ENCODE peak calls at places on chromosomes 12 and 14, in six cellular contexts. One of them, this sample, is unnamed.

GRCh38 chr14:102362084-102362483 is 606 bp downstream of the CINP start:
- DNase-seq in spleen: no peak
- DNase-seq in fibroblast of lung: peak; percentile 54
- DNase-seq in thoracic aorta: no peak
- DNase-seq in H1: no peak
- DNase-seq in ovary: no peak
- DNase-seq in this sample: no peak

GRCh38 chr14:78598046-78598652 is 428.0 kb downstream of the NRXN3 start:
- DNase-seq in spleen: no peak
- DNase-seq in fibroblast of lung: peak; percentile 42
- DNase-seq in thoracic aorta: no peak
- DNase-seq in H1: peak; percentile 53
- DNase-seq in ovary: peak; percentile 16
- DNase-seq in this sample: no peak

GRCh38 chr14:55545779-55546178 is 34.2 kb upstream of the KTN1 start:
- DNase-seq in spleen: no peak
- DNase-seq in fibroblast of lung: no peak
- DNase-seq in thoracic aorta: no peak
- DNase-seq in H1: no peak
- DNase-seq in ovary: no peak
- DNase-seq in this sample: no peak

GRCh38 chr14:93737574-93737973 is 50.7 kb downstream of the PRIMA1 start:
- DNase-seq in spleen: no peak
- DNase-seq in fibroblast of lung: no peak
- DNase-seq in thoracic aorta: no peak
- DNase-seq in H1: no peak
- DNase-seq in ovary: no peak
- DNase-seq in this sample: no peak

GRCh38 chr14:64879635-64880381 is at the start of gene SPTB:
- DNase-seq in spleen: peak; percentile 81
- DNase-seq in fibroblast of lung: no peak
- DNase-seq in thoracic aorta: no peak
- DNase-seq in H1: no peak
- DNase-seq in ovary: no peak
- DNase-seq in this sample: peak; percentile 73

GRCh38 chr12:40870981-40871380 is 178.7 kb downstream of the CNTN1 start:
- DNase-seq in spleen: no peak
- DNase-seq in fibroblast of lung: no peak
- DNase-seq in thoracic aorta: no peak
- DNase-seq in H1: no peak
- DNase-seq in ovary: no peak
- DNase-seq in this sample: no peak

GRCh38 chr12:64010069-64010686 is 165.7 kb downstream of the SRGAP1 start:
- DNase-seq in spleen: no peak
- DNase-seq in fibroblast of lung: peak; percentile 95
- DNase-seq in thoracic aorta: no peak
- DNase-seq in H1: no peak
- DNase-seq in ovary: no peak
- DNase-seq in this sample: no peak

GRCh38 chr12:54328595-54329337 is 3.8 kb downstream of the COPZ1 start:
- DNase-seq in spleen: no peak
- DNase-seq in fibroblast of lung: no peak
- DNase-seq in thoracic aorta: no peak
- DNase-seq in H1: no peak
- DNase-seq in ovary: no peak
- DNase-seq in this sample: no peak

GRCh38 chr12:55658635-55659391 is 22.1 kb downstream of the OR10P1 start:
- DNase-seq in spleen: no peak
- DNase-seq in fibroblast of lung: no peak
- DNase-seq in thoracic aorta: no peak
- DNase-seq in H1: no peak
- DNase-seq in ovary: peak; percentile 35
- DNase-seq in this sample: no peak

GRCh38 chr12:120323772-120324171 is 3.8 kb downstream of the PLA2G1B start:
- DNase-seq in spleen: no peak
- DNase-seq in fibroblast of lung: no peak
- DNase-seq in thoracic aorta: no peak
- DNase-seq in H1: no peak
- DNase-seq in ovary: no peak
- DNase-seq in this sample: no peak

GRCh38 chr12:45247589-45247988 is 31.7 kb downstream of the ANO6 start:
- DNase-seq in spleen: no peak
- DNase-seq in fibroblast of lung: no peak
- DNase-seq in thoracic aorta: no peak
- DNase-seq in H1: no peak
- DNase-seq in ovary: no peak
- DNase-seq in this sample: no peak

GRCh38 chr14:87829543-87829942 is 163.4 kb downstream of the GALC start:
- DNase-seq in spleen: no peak
- DNase-seq in fibroblast of lung: no peak
- DNase-seq in thoracic aorta: no peak
- DNase-seq in H1: no peak
- DNase-seq in ovary: no peak
- DNase-seq in this sample: no peak

GRCh38 chr14:54356172-54356571 is 40.6 kb upstream of the CDKN3 start:
- DNase-seq in spleen: no peak
- DNase-seq in fibroblast of lung: no peak
- DNase-seq in thoracic aorta: no peak
- DNase-seq in H1: no peak
- DNase-seq in ovary: no peak
- DNase-seq in this sample: no peak

GRCh38 chr12:85573635-85574214 is 262.5 kb downstream of the RASSF9 start:
- DNase-seq in spleen: no peak
- DNase-seq in fibroblast of lung: no peak
- DNase-seq in thoracic aorta: no peak
- DNase-seq in H1: no peak
- DNase-seq in ovary: no peak
- DNase-seq in this sample: no peak

GRCh38 chr12:31220061-31220460 is 105.9 kb downstream of the SINHCAF start:
- DNase-seq in spleen: no peak
- DNase-seq in fibroblast of lung: no peak
- DNase-seq in thoracic aorta: no peak
- DNase-seq in H1: no peak
- DNase-seq in ovary: no peak
- DNase-seq in this sample: no peak

GRCh38 chr14:50497351-50497750 is 35.0 kb downstream of the MAP4K5 start:
- DNase-seq in spleen: no peak
- DNase-seq in fibroblast of lung: no peak
- DNase-seq in thoracic aorta: no peak
- DNase-seq in H1: no peak
- DNase-seq in ovary: no peak
- DNase-seq in this sample: no peak

GRCh38 chr12:54082402-54082892 is 28.8 kb downstream of the HOXC4 start:
- DNase-seq in spleen: peak; percentile 83
- DNase-seq in fibroblast of lung: peak; percentile 14
- DNase-seq in thoracic aorta: no peak
- DNase-seq in H1: no peak
- DNase-seq in ovary: peak; percentile 66
- DNase-seq in this sample: no peak

DNA sequence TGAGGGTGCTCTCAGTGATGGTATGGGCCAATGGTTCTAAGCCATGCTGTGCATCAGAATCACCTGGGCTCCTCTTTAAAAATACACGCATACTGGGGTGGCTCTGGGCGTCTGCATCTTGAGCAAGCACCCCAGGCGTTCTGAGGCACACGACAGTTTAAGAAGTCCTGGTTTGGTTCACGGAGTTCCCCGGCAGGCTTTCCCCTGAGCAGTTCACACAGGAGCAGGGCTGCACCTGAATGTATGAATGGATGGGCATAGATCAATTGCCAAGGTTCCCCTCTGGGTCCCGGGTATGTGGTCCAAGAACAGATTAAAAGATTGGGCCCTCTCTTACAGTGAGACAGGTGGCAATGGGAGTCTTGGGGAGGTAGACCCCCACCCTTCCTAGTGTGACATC is 395.3 kb downstream of the DPF3 start:
- DNase-seq in spleen: no peak
- DNase-seq in fibroblast of lung: no peak
- DNase-seq in thoracic aorta: no peak
- DNase-seq in H1: no peak
- DNase-seq in ovary: no peak
- DNase-seq in this sample: no peak
- H3K27ac ChIP-seq in spleen: no peak overlapping the region
- H3K27ac ChIP-seq in fibroblast of lung: no peak overlapping the region
- H3K27ac ChIP-seq in thoracic aorta: no peak overlapping the region
- H3K27ac ChIP-seq in H1: no peak overlapping the region
- H3K27ac ChIP-seq in ovary: no peak overlapping the region
- H3K27ac ChIP-seq in this sample: no peak overlapping the region

DNA sequence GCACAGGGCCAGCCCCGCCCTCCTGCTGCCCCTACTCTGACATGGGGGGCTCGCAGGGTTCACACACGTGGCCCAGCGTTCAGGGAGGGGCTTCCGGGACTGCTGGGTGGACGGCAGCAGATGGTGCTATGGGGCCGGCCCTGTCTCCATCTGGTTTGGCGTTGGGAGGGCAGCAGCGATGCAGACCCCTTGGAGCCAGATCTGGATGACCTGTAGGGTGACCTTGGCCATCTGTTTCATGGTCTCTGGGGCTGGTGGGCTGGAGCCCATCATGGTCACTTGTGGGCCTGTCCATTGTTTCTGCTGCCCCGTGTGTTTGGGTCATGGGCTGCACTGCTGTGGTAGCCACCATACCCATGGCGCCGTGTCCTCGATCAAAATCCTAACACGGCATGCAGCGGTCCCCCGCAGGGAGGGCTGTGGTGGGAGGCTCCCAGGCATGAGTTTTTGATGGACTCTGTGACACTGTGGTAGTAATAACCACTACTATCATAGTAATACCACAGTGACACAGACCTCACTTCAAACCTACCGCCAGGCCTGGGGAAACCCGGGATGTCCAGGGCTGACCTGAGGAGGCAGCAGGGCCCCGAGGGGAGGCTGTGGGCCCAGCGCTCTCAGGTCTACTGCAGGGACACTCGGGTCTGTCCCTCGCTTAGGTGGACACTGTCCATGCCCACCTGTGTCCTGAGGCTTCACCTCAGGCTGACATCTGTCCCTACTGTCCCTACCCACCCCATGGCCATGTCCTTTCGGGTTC is 359.4 kb downstream of the TMEM121 start:
- DNase-seq in spleen: peak; percentile 54
- DNase-seq in fibroblast of lung: no peak
- DNase-seq in thoracic aorta: no peak
- DNase-seq in H1: no peak
- DNase-seq in ovary: peak; percentile 11
- DNase-seq in this sample: peak; percentile 46
- H3K4me1 ChIP-seq in spleen: no peaks in the 10 kb centered on the region
- H3K4me1 ChIP-seq in fibroblast of lung: no peaks in the 10 kb centered on the region
- H3K4me1 ChIP-seq in thoracic aorta: no peaks in the 10 kb centered on the region
- H3K4me1 ChIP-seq in H1: no peaks in the 10 kb centered on the region
- H3K4me1 ChIP-seq in ovary: no peaks in the 10 kb centered on the region
- H3K4me1 ChIP-seq in this sample: no peaks in the 10 kb centered on the region

DNA sequence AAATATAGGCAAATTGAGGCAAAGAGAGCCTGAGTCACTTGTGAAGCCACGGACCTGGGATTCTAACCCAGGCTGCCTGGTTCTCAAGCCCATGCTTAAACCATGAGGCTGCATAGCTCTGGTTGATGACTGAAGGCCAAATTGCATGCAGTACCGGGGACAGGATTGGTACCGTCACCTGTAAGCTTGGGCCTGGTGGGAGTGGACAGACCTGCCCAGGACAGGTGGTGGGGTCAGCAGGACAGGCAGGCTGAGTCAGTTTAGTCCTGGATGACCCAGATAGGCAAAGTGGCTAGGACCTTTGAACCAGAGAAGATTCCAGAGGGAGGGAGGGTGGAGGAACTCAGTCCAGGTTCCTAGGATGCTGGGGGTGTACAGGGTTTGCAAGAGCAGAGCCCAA is 25.8 kb downstream of the RIN3 start:
- DNase-seq in spleen: no peak
- DNase-seq in fibroblast of lung: no peak
- DNase-seq in thoracic aorta: no peak
- DNase-seq in H1: no peak
- DNase-seq in ovary: no peak
- DNase-seq in this sample: no peak
- H3K27ac ChIP-seq in spleen: peak overlapping the region; percentile 79
- H3K27ac ChIP-seq in fibroblast of lung: peak overlapping the region; percentile 92
- H3K27ac ChIP-seq in thoracic aorta: peak overlapping the region; percentile 83
- H3K27ac ChIP-seq in H1: no peak overlapping the region
- H3K27ac ChIP-seq in ovary: peak overlapping the region; percentile 84
- H3K27ac ChIP-seq in this sample: peak overlapping the region; percentile 88

DNA sequence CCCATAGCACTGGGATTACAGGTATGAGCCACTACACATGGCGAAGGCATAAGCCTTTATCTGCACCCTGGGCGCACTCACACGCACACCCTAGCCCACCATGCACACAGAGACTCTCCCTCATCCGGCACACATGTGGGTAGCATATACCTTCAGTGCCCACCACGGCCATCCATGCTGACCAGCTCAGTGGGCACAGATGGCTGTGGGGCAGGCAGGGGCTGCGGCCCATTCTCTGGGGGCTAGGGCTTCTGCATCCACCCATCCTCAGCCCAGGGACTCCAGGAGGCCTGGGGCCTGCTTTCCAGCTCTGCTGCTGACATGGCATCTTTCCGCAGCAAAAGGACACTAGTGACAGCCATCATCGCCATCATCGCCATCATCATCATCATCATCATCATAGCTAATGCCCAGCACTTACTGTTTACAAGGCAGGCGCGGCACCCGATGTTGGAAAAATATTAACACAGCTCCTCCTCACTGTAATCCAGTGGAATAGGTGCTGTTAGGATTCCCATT is 111.2 kb downstream of the NCOR2 start:
- DNase-seq in spleen: no peak
- DNase-seq in fibroblast of lung: no peak
- DNase-seq in thoracic aorta: no peak
- DNase-seq in H1: no peak
- DNase-seq in ovary: no peak
- DNase-seq in this sample: no peak
- H3K4me1 ChIP-seq in spleen: peaks cover 60% of the 10 kb centered on the region
- H3K4me1 ChIP-seq in fibroblast of lung: peaks cover 29% of the 10 kb centered on the region
- H3K4me1 ChIP-seq in thoracic aorta: peaks cover 64% of the 10 kb centered on the region
- H3K4me1 ChIP-seq in H1: peaks cover 8% of the 10 kb centered on the region
- H3K4me1 ChIP-seq in ovary: peaks cover 28% of the 10 kb centered on the region
- H3K4me1 ChIP-seq in this sample: peaks cover 56% of the 10 kb centered on the region

GRCh38 chr14:91357272-91357671 is 60.3 kb downstream of the CCDC88C start:
- DNase-seq in spleen: peak; percentile 41
- DNase-seq in fibroblast of lung: no peak
- DNase-seq in thoracic aorta: no peak
- DNase-seq in H1: no peak
- DNase-seq in ovary: no peak
- DNase-seq in this sample: no peak
- H3K27ac ChIP-seq in spleen: peak overlapping the region; percentile 77
- H3K27ac ChIP-seq in fibroblast of lung: no peak overlapping the region
- H3K27ac ChIP-seq in thoracic aorta: no peak overlapping the region
- H3K27ac ChIP-seq in H1: no peak overlapping the region
- H3K27ac ChIP-seq in ovary: no peak overlapping the region
- H3K27ac ChIP-seq in this sample: no peak overlapping the region

This sample was measured in upper lobe of right lung.